ENCODE peak calls at places on chromosomes 3 and 15, in seven cellular contexts. J is ACHN; A is RCC 7860; H is KG1; I is T-helper 2 cell; U is HEK293T; V is activated CD4-positive, alpha-beta T cell treated with anti-CD3 and anti-CD28 coated beads, Interleukin-2, amount 50 U/mL, for 1 hour. R is an unnamed sample.

GRCh38 chr3:4421121-4421520 is 45.9 kb downstream of the SUMF1 start:
- DNase-seq in I (no peak), A (peak), J (peak), V (no peak), H (no peak), U (no peak), R (no peak)

GRCh38 chr3:145243875-145244274 is 917.1 kb downstream of the PLOD2 start:
- DNase-seq in V (no peak), J (no peak), U (no peak), A (no peak), H (no peak), I (no peak), R (no peak)

GRCh38 chr15:91864669-91865068 is 11.2 kb downstream of the SLCO3A1 start:
- DNase-seq in U (no peak), V (no peak), I (peak), J (no peak), H (no peak), A (no peak), R (no peak)

GRCh38 chr15:63349621-63350020 is 32.0 kb downstream of the CA12 start:
- DNase-seq in I (no peak), H (no peak), A (no peak), V (no peak), U (no peak), J (no peak), R (no peak)

GRCh38 chr3:159726231-159726964 is 262.2 kb upstream of the IL12A start:
- DNase-seq in J (peak), V (no peak), U (no peak), H (no peak), I (no peak), A (peak), R (no peak)

GRCh38 chr3:45793482-45794176 is 2.7 kb downstream of the SLC6A20 start:
- DNase-seq in I (no peak), J (no peak), H (no peak), V (no peak), A (no peak), U (no peak), R (no peak)

GRCh38 chr3:89072671-89073070 is 34.8 kb upstream of the EPHA3 start:
- DNase-seq in J (no peak), A (no peak), H (no peak), V (no peak), U (no peak), I (no peak), R (no peak)

GRCh38 chr3:129323651-129324294 is 45.1 kb downstream of the HMCES start:
- DNase-seq in U (no peak), H (no peak), J (no peak), I (no peak), A (no peak), V (no peak), R (peak)

GRCh38 chr3:52633786-52634185 is 51.9 kb downstream of the PBRM1 start:
- DNase-seq in V (no peak), U (no peak), A (no peak), H (no peak), I (no peak), J (peak), R (no peak)

GRCh38 chr3:61411009-61411662 is 150.2 kb upstream of the PTPRG start:
- DNase-seq in A (no peak), V (no peak), I (no peak), H (no peak), U (no peak), J (no peak), R (no peak)

GRCh38 chr3:61802772-61803171 is 241.4 kb downstream of the PTPRG start:
- DNase-seq in H (no peak), A (no peak), V (no peak), I (no peak), U (no peak), J (no peak), R (no peak)

GRCh38 chr3:30750967-30751366 is 143.5 kb downstream of the GADL1 start:
- DNase-seq in I (no peak), H (no peak), J (no peak), U (no peak), V (no peak), A (no peak), R (no peak)

GRCh38 chr15:40296561-40297230 is 11.0 kb downstream of the PLCB2 start:
- DNase-seq in I (no peak), H (no peak), A (no peak), U (no peak), J (no peak), V (no peak), R (no peak)

GRCh38 chr3:112394008-112394616 is 61.2 kb downstream of the CD200 start:
- DNase-seq in U (no peak), A (no peak), J (no peak), I (no peak), V (no peak), H (no peak), R (no peak)

GRCh38 chr3:150607267-150608065 is 4.3 kb downstream of the SELENOT start:
- DNase-seq in V (no peak), I (no peak), H (no peak), U (no peak), J (no peak), A (no peak), R (no peak)

GRCh38 chr15:77738038-77738370 is 105.3 kb upstream of the LINGO1 start:
- DNase-seq in J (no peak), U (no peak), V (no peak), A (no peak), I (no peak), H (no peak), R (no peak)

GRCh38 chr3:134860141-134860540 is 65.1 kb downstream of the EPHB1 start:
- DNase-seq in I (no peak), V (no peak), H (no peak), J (no peak), U (no peak), A (no peak), R (no peak)

GRCh38 chr3:140007946-140008692 is 73.1 kb downstream of the CLSTN2 start:
- DNase-seq in J (no peak), A (no peak), H (no peak), I (no peak), U (no peak), V (no peak), R (no peak)

GRCh38 chr15:98548172-98548971 is 100.0 kb upstream of the IGF1R start:
- DNase-seq in H (no peak), U (peak), V (peak), A (no peak), J (peak), I (no peak), R (peak)

GRCh38 chr3:106241593-106241992 is 372.8 kb upstream of the CBLB start:
- DNase-seq in H (no peak), I (no peak), U (no peak), V (no peak), A (no peak), J (no peak), R (no peak)

GRCh38 chr3:107938128-107938527 is 152.7 kb downstream of the CD47 start:
- DNase-seq in H (peak), V (peak), I (no peak), U (peak), J (peak), A (peak), R (peak)

GRCh38 chr3:66763294-66763693 is 234.8 kb upstream of the KBTBD8 start:
- DNase-seq in H (no peak), U (no peak), I (no peak), J (no peak), A (no peak), V (no peak), R (no peak)

GRCh38 chr3:143595456-143596077 is 252.7 kb downstream of the SLC9A9 start:
- DNase-seq in J (no peak), H (no peak), V (no peak), A (no peak), I (no peak), U (no peak), R (peak)

GRCh38 chr3:162721736-162722135 is 1225.1 kb downstream of the OTOL1 start:
- DNase-seq in J (no peak), V (no peak), H (no peak), I (no peak), A (no peak), U (no peak), R (no peak)

GRCh38 chr15:76533060-76533955 is 196.7 kb downstream of the ISL2 start:
- DNase-seq in H (no peak), A (no peak), I (no peak), U (no peak), V (no peak), J (no peak), R (no peak)

GRCh38 chr3:13884851-13885703 is 5.2 kb upstream of the WNT7A start:
- DNase-seq in A (peak), J (peak), V (peak), H (no peak), U (peak), I (peak), R (peak)

GRCh38 chr15:64503197-64503596 is 42.8 kb downstream of the ZNF609 start:
- DNase-seq in U (no peak), V (no peak), J (no peak), A (peak), H (no peak), I (no peak), R (peak)

GRCh38 chr15:35696767-35697231 is 150.8 kb upstream of the DPH6 start:
- DNase-seq in H (no peak), V (no peak), A (peak), U (no peak), I (no peak), J (peak), R (no peak)

GRCh38 chr3:169505577-169506155 is 157.8 kb downstream of the MECOM start:
- DNase-seq in H (no peak), A (no peak), I (no peak), J (no peak), V (no peak), U (no peak), R (no peak)

GRCh38 chr15:64148581-64148980 is 3.0 kb upstream of the SNX22 start:
- DNase-seq in U (no peak), V (no peak), I (no peak), A (no peak), H (no peak), J (no peak), R (no peak)

GRCh38 chr3:185254799-185255198 is 950 bp upstream of the EHHADH start:
- DNase-seq in A (no peak), I (no peak), V (no peak), J (no peak), H (no peak), U (no peak), R (no peak)

GRCh38 chr3:15339786-15340215 is 7.4 kb upstream of the SH3BP5 start:
- DNase-seq in U (no peak), A (peak), H (no peak), V (no peak), J (peak), I (no peak), R (no peak)

GRCh38 chr15:34038404-34039179 is 412 bp downstream of the AVEN start:
- DNase-seq in I (peak), J (peak), A (peak), V (peak), U (peak), H (peak), R (peak)

GRCh38 chr15:68576253-68577236 is 2.2 kb upstream of the CORO2B start:
- DNase-seq in A (no peak), V (no peak), U (no peak), J (no peak), I (no peak), H (no peak), R (no peak)

GRCh38 chr3:8607285-8608040 is 37.1 kb downstream of the SSUH2 start:
- DNase-seq in V (no peak), J (peak), A (no peak), U (no peak), I (no peak), H (no peak), R (no peak)

GRCh38 chr3:146187334-146187950 is 26.5 kb upstream of the PLOD2 start:
- DNase-seq in I (no peak), H (no peak), A (peak), U (peak), V (no peak), J (peak), R (no peak)

GRCh38 chr3:149020196-149020838 is 29.0 kb downstream of the GYG1 start:
- DNase-seq in A (no peak), U (no peak), I (no peak), V (no peak), J (no peak), H (no peak), R (no peak)

GRCh38 chr3:198079771-198080520 is 119.9 kb downstream of the LMLN start:
- DNase-seq in V (peak), U (peak), J (peak), I (no peak), A (no peak), H (peak), R (no peak)

GRCh38 chr3:126083511-126083912 is 412 bp downstream of the SLC41A3 start:
- DNase-seq in J (peak), H (no peak), V (peak), U (peak), A (peak), I (peak), R (no peak)

GRCh38 chr3:68206524-68207117 is 552.2 kb upstream of the SUCLG2 start:
- DNase-seq in A (peak), I (no peak), H (no peak), J (peak), U (peak), V (no peak), R (no peak)

R was measured in B cell.